ENCODE peak calls at places on chromosome 7, in six cellular contexts. I is endodermal cell, A is MCF 10A, Z is foreskin fibroblast, N is adrenal gland, K is AG04450. F is an unnamed sample.

GRCh38 chr7:132380065-132380464 is 196.2 kb downstream of the PLXNA4 start:
- DNase-seq in K (no peak), N (peak; percentile 18), Z (peak; percentile 29), A (no peak), I (peak; percentile 80), F (no peak)

GRCh38 chr7:95440394-95441038 is 5.7 kb upstream of the PON2 start:
- DNase-seq in N (no peak), K (no peak), I (no peak), A (no peak), Z (no peak), F (no peak)

GRCh38 chr7:91491868-91492267 is 227.6 kb downstream of the FZD1 start:
- DNase-seq in N (no peak), K (no peak), Z (no peak), A (peak; percentile 22), I (no peak), F (no peak)

GRCh38 chr7:159112136-159113011 is 32.3 kb downstream of the VIPR2 start:
- DNase-seq in Z (no peak), K (no peak), I (peak; percentile 57), N (no peak), A (no peak), F (no peak)

GRCh38 chr7:3188946-3189345 is 112.1 kb upstream of the SDK1 start:
- DNase-seq in I (no peak), N (no peak), K (no peak), Z (no peak), A (no peak), F (no peak)

GRCh38 chr7:139108256-139109187 is 998 bp downstream of the ZC3HAV1 start:
- DNase-seq in Z (peak; percentile 10), A (peak; percentile 27), K (no peak), N (peak; percentile 36), I (peak; percentile 77), F (no peak)

GRCh38 chr7:103972779-103973434 is 16.6 kb downstream of the RELN start:
- DNase-seq in A (no peak), Z (no peak), N (no peak), I (no peak), K (no peak), F (no peak)

GRCh38 chr7:45033931-45034290 is 33.9 kb downstream of the CCM2 start:
- DNase-seq in A (peak; percentile 97), N (peak; percentile 84), I (no peak), Z (no peak), K (no peak), F (no peak)

GRCh38 chr7:21293771-21294170 is 134.1 kb upstream of the SP4 start:
- DNase-seq in I (no peak), N (no peak), A (no peak), Z (no peak), K (no peak), F (no peak)

GRCh38 chr7:50497968-50498367 is 47.8 kb upstream of the FIGNL1 start:
- DNase-seq in Z (peak; percentile 45), K (no peak), I (no peak), N (peak; percentile 55), A (peak; percentile 88), F (peak; percentile 24)

GRCh38 chr7:137146552-137146961 is 197.0 kb downstream of the PTN start:
- DNase-seq in A (no peak), I (no peak), Z (peak; percentile 66), N (no peak), K (peak; percentile 69), F (peak; percentile 45)

GRCh38 chr7:28813238-28813962 is 144.7 kb downstream of the TRIL start:
- DNase-seq in I (no peak), K (no peak), Z (no peak), A (no peak), N (no peak), F (no peak)

GRCh38 chr7:140585333-140585732 is 55.3 kb downstream of the DENND2A start:
- DNase-seq in I (no peak), N (no peak), Z (no peak), K (no peak), A (no peak), F (no peak)

GRCh38 chr7:130008941-130009847 is 42.0 kb downstream of the ZC3HC1 start:
- DNase-seq in Z (peak; percentile 47), N (peak; percentile 70), K (no peak), A (peak; percentile 94), I (peak; percentile 55), F (no peak)

GRCh38 chr7:44448922-44449321 is 41.5 kb downstream of the NUDCD3 start:
- DNase-seq in N (no peak), Z (peak; percentile 20), I (no peak), A (no peak), K (no peak), F (no peak)

GRCh38 chr7:157153260-157153659 is 14.5 kb downstream of the UBE3C start:
- DNase-seq in A (no peak), N (no peak), K (no peak), I (no peak), Z (no peak), F (no peak)
- TF ChIP-seq CTCF in A (no peak), N (no peak), K (no peak), I (no peak), Z (no peak), F (no peak)

GRCh38 chr7:35969055-35969454 is 168.2 kb downstream of the SEPTIN7 start:
- DNase-seq in A (no peak), I (peak; percentile 41), N (no peak), Z (no peak), K (no peak), F (no peak)

GRCh38 chr7:35970458-35970857 is 169.6 kb downstream of the SEPTIN7 start:
- DNase-seq in A (no peak), Z (no peak), K (no peak), I (no peak), N (no peak), F (no peak)

GRCh38 chr7:35967366-35968139 is 166.7 kb downstream of the SEPTIN7 start:
- DNase-seq in Z (no peak), K (no peak), N (no peak), I (no peak), A (no peak), F (no peak)

GRCh38 chr7:35968140-35968940 is 167.5 kb downstream of the SEPTIN7 start:
- DNase-seq in N (no peak), A (no peak), Z (no peak), I (peak; percentile 51), K (no peak), F (no peak)

GRCh38 chr7:35971133-35971995 is 170.5 kb downstream of the SEPTIN7 start:
- DNase-seq in N (no peak), K (no peak), A (no peak), Z (no peak), I (no peak), F (no peak)
- TF ChIP-seq CTCF in N (no peak), K (no peak), A (no peak), Z (no peak), I (no peak), F (no peak)

GRCh38 chr7:143323650-143324049 is 7.7 kb downstream of the CLCN1 start:
- DNase-seq in A (no peak), N (no peak), K (no peak), I (no peak), Z (no peak), F (no peak)
- TF ChIP-seq CTCF in A (no peak), N (no peak), K (no peak), I (peak; percentile 26), Z (no peak), F (no peak)

DNA sequence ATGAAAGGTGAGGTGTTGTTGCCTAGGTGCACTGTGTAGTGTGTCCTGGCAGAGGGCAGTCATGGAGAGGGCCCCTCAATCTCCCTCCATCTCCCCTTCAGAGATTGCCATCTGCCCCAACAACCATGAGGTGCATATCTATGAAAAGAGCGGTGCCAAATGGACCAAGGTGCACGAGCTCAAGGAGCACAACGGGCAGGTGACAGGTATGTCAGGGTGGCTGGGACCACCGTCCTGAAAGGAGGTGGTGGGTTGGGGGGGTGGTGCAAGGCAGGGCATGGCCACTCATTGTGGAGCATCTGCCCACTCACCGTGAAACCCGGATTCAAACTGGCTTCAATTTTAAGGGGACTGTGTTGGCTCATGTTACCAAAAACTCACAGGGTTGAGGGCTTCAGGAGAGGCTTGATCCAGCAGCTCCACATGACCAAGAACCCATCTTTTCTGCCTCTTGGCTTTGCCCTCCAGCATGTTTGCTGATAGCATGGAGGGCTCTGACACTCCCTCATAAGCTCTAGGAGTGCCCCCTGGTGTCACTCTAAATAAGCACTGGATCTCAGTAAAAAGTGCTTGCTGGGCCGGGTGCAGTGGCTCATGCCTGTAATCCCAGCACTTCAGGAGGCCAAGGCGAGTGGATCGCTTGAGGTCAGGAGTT is 12.2 kb downstream of the ARPC1B start:
- DNase-seq in K (no peak), Z (peak; percentile 25), I (no peak), A (peak; percentile 59), N (no peak), F (no peak)
- TF ChIP-seq CTCF in K (peak; percentile 30), Z (peak; percentile 19), I (peak; percentile 60), A (peak; percentile 10), N (no peak), F (peak; percentile 28)

GRCh38 chr7:142519077-142519789 is 230.0 kb upstream of the PRSS1 start:
- DNase-seq in Z (peak; percentile 28), K (no peak), I (no peak), N (no peak), A (no peak), F (no peak)
- TF ChIP-seq CTCF in Z (peak; percentile 15), K (no peak), I (peak; percentile 57), N (no peak), A (no peak), F (no peak)

GRCh38 chr7:18958627-18959026 is 158.8 kb downstream of the TWIST1 start:
- DNase-seq in I (no peak), A (peak; percentile 63), Z (peak; percentile 65), N (no peak), K (peak; percentile 29), F (no peak)

GRCh38 chr7:18960735-18961134 is 156.7 kb downstream of the TWIST1 start:
- DNase-seq in K (peak; percentile 24), I (no peak), N (no peak), A (no peak), Z (no peak), F (no peak)

GRCh38 chr7:18961997-18962396 is 155.4 kb downstream of the TWIST1 start:
- DNase-seq in N (no peak), Z (peak; percentile 20), K (no peak), I (no peak), A (no peak), F (no peak)
- TF ChIP-seq CTCF in N (no peak), Z (no peak), K (no peak), I (no peak), A (no peak), F (no peak)

GRCh38 chr7:127938588-127938987 is 92.6 kb downstream of the LRRC4 start:
- DNase-seq in A (peak; percentile 49), I (no peak), N (peak; percentile 43), K (peak; percentile 57), Z (peak; percentile 78), F (peak; percentile 32)
- TF ChIP-seq CTCF in A (no peak), I (no peak), N (no peak), K (no peak), Z (no peak), F (no peak)

GRCh38 chr7:105439174-105439893 is 50.6 kb upstream of the SRPK2 start:
- DNase-seq in K (peak; percentile 38), I (peak; percentile 56), N (no peak), A (peak; percentile 65), Z (peak; percentile 76), F (peak; percentile 65)
- TF ChIP-seq CTCF in K (peak; percentile 9), I (no peak), N (no peak), A (peak; percentile 14), Z (no peak), F (no peak)

F was measured in AG09319.